ENCODE peak calls at places on chromosomes 7 and 10, in six cellular contexts. B, O, J, T, S and D are unnamed samples.

GRCh38 chr7:18829518-18830252 is 287.8 kb downstream of the TWIST1 start:
- DNase-seq in B (peak; percentile 50), O (peak; percentile 48), J (peak; percentile 43), T (peak; percentile 65), S (no peak), D (no peak)

GRCh38 chr10:21764790-21765189 is 230.8 kb downstream of the MLLT10 start:
- DNase-seq in B (no peak), O (no peak), J (no peak), T (no peak), S (no peak), D (no peak)

GRCh38 chr7:132618956-132619305 is 42.7 kb upstream of the PLXNA4 start:
- DNase-seq in B (peak; percentile 50), O (peak; percentile 11), J (no peak), T (peak; percentile 80), S (no peak), D (no peak)

GRCh38 chr10:85977642-85978041 is 389.0 kb downstream of the GRID1 start:
- DNase-seq in B (no peak), O (no peak), J (no peak), T (no peak), S (no peak), D (no peak)

GRCh38 chr7:1693991-1694524 is 24.0 kb downstream of the ELFN1 start:
- DNase-seq in B (peak; percentile 56), O (no peak), J (no peak), T (peak; percentile 69), S (no peak), D (no peak)

GRCh38 chr7:101126651-101127459 is at the start of gene SERPINE1:
- DNase-seq in B (peak; percentile 99), O (peak; percentile 99), J (peak; percentile 99), T (peak; percentile 100), S (peak; percentile 33), D (peak; percentile 80)

GRCh38 chr10:102628451-102628911 is 15.8 kb upstream of the TRIM8 start:
- DNase-seq in B (no peak), O (no peak), J (peak; percentile 53), T (peak; percentile 58), S (no peak), D (no peak)

GRCh38 chr7:102450242-102450641 is 14.4 kb downstream of the ALKBH4 start:
- DNase-seq in B (no peak), O (no peak), J (no peak), T (no peak), S (peak; percentile 72), D (no peak)

GRCh38 chr7:82210422-82211184 is 233.0 kb downstream of the CACNA2D1 start:
- DNase-seq in B (no peak), O (no peak), J (peak; percentile 4), T (no peak), S (no peak), D (no peak)

GRCh38 chr10:102814456-102814871 is 22.7 kb downstream of the CYP17A1 start:
- DNase-seq in B (peak; percentile 74), O (no peak), J (no peak), T (peak; percentile 75), S (no peak), D (no peak)

GRCh38 chr7:151796091-151796870 is 80.6 kb downstream of the PRKAG2 start:
- DNase-seq in B (peak; percentile 16), O (no peak), J (peak; percentile 6), T (peak; percentile 61), S (no peak), D (peak; percentile 98)

GRCh38 chr10:26374426-26374825 is 63.7 kb upstream of the APBB1IP start:
- DNase-seq in B (no peak), O (no peak), J (no peak), T (no peak), S (no peak), D (no peak)

GRCh38 chr7:40192036-40192435 is 57.2 kb downstream of the SUGCT start:
- DNase-seq in B (no peak), O (peak; percentile 67), J (peak; percentile 46), T (peak; percentile 29), S (no peak), D (no peak)

GRCh38 chr10:92760609-92761008 is 70.9 kb downstream of the HHEX start:
- DNase-seq in B (peak; percentile 60), O (peak; percentile 20), J (no peak), T (peak; percentile 61), S (no peak), D (no peak)

GRCh38 chr7:84841809-84842208 is 345.0 kb downstream of the SEMA3D start:
- DNase-seq in B (peak; percentile 2), O (peak; percentile 1), J (no peak), T (peak; percentile 39), S (no peak), D (no peak)

GRCh38 chr7:126483972-126484371 is 768.8 kb downstream of the GRM8 start:
- DNase-seq in B (no peak), O (no peak), J (no peak), T (no peak), S (no peak), D (no peak)

GRCh38 chr10:4306871-4307270 is 519.1 kb upstream of the AKR1E2 start:
- DNase-seq in B (no peak), O (no peak), J (peak; percentile 69), T (no peak), S (no peak), D (no peak)

GRCh38 chr7:108135446-108136190 is 5.5 kb upstream of the LAMB4 start:
- DNase-seq in B (no peak), O (no peak), J (no peak), T (no peak), S (peak; percentile 68), D (no peak)

GRCh38 chr7:76069238-76069638 is 21.3 kb downstream of the MDH2 start:
- DNase-seq in B (peak; percentile 91), O (peak; percentile 87), J (peak; percentile 93), T (peak; percentile 94), S (no peak), D (no peak)

GRCh38 chr10:24901686-24902399 is 50.6 kb downstream of the PRTFDC1 start:
- DNase-seq in B (peak; percentile 96), O (peak; percentile 89), J (peak; percentile 93), T (peak; percentile 98), S (no peak), D (no peak)

GRCh38 chr7:46715579-46715978 is 794.5 kb upstream of the IGFBP3 start:
- DNase-seq in B (no peak), O (no peak), J (peak; percentile 45), T (no peak), S (no peak), D (no peak)

GRCh38 chr10:13708256-13708990 is 121.7 kb downstream of the PRPF18 start:
- DNase-seq in B (peak; percentile 41), O (no peak), J (peak; percentile 82), T (peak; percentile 59), S (no peak), D (no peak)

GRCh38 chr7:45689011-45689796 is 115.0 kb downstream of the ADCY1 start:
- DNase-seq in B (peak; percentile 75), O (peak; percentile 34), J (peak; percentile 63), T (peak; percentile 92), S (no peak), D (no peak)

GRCh38 chr10:45520476-45520875 is 146.5 kb downstream of the ALOX5 start:
- DNase-seq in B (no peak), O (no peak), J (no peak), T (no peak), S (no peak), D (no peak)

GRCh38 chr10:6543431-6544005 is 36.6 kb downstream of the PRKCQ start:
- DNase-seq in B (no peak), O (no peak), J (no peak), T (no peak), S (no peak), D (no peak)

GRCh38 chr7:135661311-135662122 is 797 bp upstream of the STMP1 start:
- DNase-seq in B (no peak), O (no peak), J (peak; percentile 35), T (no peak), S (no peak), D (no peak)

GRCh38 chr7:30731619-30732018 is 20.3 kb upstream of the INMT start:
- DNase-seq in B (no peak), O (no peak), J (no peak), T (no peak), S (no peak), D (no peak)

GRCh38 chr10:15809450-15809849 is 50.9 kb downstream of the MINDY3 start:
- DNase-seq in B (no peak), O (no peak), J (no peak), T (no peak), S (no peak), D (no peak)

DNA sequence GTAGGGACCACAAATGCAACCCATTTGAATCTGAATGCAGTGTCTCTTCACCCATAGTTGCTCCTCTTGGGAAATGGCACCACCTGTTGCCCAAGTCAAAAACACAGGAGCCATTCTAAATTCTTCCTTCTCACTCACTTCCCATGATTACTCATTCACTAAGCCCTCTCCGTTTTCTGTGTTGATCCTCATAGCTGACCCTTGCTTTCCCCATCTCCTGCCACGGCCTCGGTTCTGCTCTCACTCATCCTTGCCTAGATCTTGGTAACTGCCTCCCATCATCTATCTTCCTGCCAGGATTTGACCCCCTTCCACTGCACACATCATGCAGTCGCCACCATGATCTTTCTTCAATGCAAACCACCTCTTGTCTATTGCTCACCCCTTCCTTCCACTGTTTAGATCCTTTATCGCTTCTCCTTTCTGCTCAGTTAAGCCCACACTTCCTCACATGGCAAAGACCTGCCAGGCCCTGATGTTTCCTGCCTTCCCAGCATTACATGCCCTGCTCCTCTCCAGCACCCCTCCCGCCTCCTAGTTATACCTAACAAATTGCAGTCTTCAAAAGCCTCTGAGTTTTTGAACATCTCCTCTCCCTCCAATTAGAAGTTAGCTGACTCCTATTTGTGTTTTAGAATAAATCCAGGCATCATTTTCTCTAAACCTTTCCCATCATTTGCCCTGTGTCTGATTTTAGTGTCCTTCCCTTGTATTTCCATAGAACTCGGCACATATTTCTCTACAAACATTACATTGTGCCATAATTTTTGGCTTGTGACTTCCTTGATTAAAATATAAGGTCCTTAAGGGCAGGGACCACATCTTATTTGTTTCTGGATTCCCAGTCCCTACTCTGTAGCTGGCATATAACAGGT is 19.2 kb upstream of the CPN1 start:
- DNase-seq in B (no peak), O (no peak), J (peak; percentile 25), T (peak; percentile 9), S (no peak), D (no peak)
- TF ChIP-seq CTCF in B (peak; percentile 28), O (peak; percentile 43), J (peak; percentile 37), T (peak; percentile 18), S (no peak), D (no peak)

GRCh38 chr10:97356318-97356914 is 21.9 kb upstream of the FRAT2 start:
- DNase-seq in B (no peak), O (no peak), J (no peak), T (no peak), S (no peak), D (peak; percentile 63)
- TF ChIP-seq CTCF in B (no peak), O (no peak), J (no peak), T (no peak), S (no peak), D (no peak)

GRCh38 chr10:50788951-50789904 is 49.5 kb downstream of the ASAH2B start:
- DNase-seq in B (peak; percentile 42), O (peak; percentile 29), J (peak; percentile 21), T (peak; percentile 35), S (no peak), D (no peak)
- TF ChIP-seq CTCF in B (peak; percentile 65), O (peak; percentile 59), J (peak; percentile 68), T (peak; percentile 48), S (no peak), D (no peak)

DNA sequence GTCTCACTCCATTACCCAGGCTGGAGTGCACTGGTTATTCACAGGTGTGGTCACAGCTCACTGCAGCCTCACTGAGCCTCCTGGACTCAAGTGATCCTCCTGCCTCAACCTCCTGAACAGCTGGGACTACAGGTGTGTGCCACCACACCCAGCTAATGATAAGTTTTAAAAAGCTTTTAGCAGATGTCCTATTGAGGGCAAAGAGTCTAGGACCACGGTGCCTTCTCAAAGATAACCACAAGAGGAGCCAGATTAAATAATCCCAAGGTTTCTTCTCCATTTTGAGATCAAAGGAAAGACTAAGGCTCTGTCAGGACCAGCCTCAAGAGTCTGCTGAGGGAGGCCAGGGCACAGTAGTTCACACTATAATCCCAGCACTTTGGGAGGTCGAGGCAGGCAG is 4.7 kb downstream of the ATP5MF start:
- DNase-seq in B (no peak), O (no peak), J (no peak), T (no peak), S (no peak), D (no peak)
- TF ChIP-seq CTCF in B (no peak), O (no peak), J (peak; percentile 3), T (no peak), S (no peak), D (no peak)